ENCODE peak calls at places on chromosome 2, in five cellular contexts. O is tibial artery, P is foreskin fibroblast, E is fibroblast of pulmonary artery, D is fibroblast of the aortic adventitia. B is an unnamed sample.

GRCh38 chr2:35830833-35831232 is 524.7 kb upstream of the CRIM1 start:
- DNase-seq in D (no peak), E (no peak), P (no peak), O (no peak), B (no peak)

GRCh38 chr2:96152301-96153165 is 7.3 kb upstream of the DUSP2 start:
- DNase-seq in P (no peak), E (no peak), D (no peak), O (peak), B (no peak)

GRCh38 chr2:165646321-165646801 is 147.7 kb downstream of the GALNT3 start:
- DNase-seq in P (peak), O (no peak), E (no peak), D (no peak), B (peak)

GRCh38 chr2:208718828-208719227 is 312.2 kb downstream of the PTH2R start:
- DNase-seq in D (no peak), E (no peak), P (no peak), O (no peak), B (no peak)

GRCh38 chr2:6814312-6814711 is 51.4 kb downstream of the CMPK2 start:
- DNase-seq in P (no peak), D (no peak), E (no peak), O (no peak), B (no peak)

GRCh38 chr2:152534460-152535131 is 182.7 kb downstream of the PRPF40A start:
- DNase-seq in O (no peak), E (no peak), P (no peak), D (peak), B (no peak)

GRCh38 chr2:85413592-85414421 is 3.6 kb upstream of the CAPG start:
- DNase-seq in E (peak), D (peak), O (no peak), P (peak), B (no peak)

GRCh38 chr2:37819228-37819627 is 105.9 kb upstream of the RMDN2 start:
- DNase-seq in D (peak), E (peak), O (no peak), P (peak), B (peak)

GRCh38 chr2:125070726-125071505 is 1045.8 kb downstream of the CNTNAP5 start:
- DNase-seq in P (no peak), O (no peak), E (no peak), D (no peak), B (no peak)

GRCh38 chr2:100383306-100383705 is 34.2 kb downstream of the CHST10 start:
- DNase-seq in E (no peak), O (no peak), P (no peak), D (no peak), B (no peak)

GRCh38 chr2:95121150-95121494 is 486 bp downstream of the MRPS5 start:
- DNase-seq in D (peak), E (peak), P (no peak), O (no peak), B (peak)

GRCh38 chr2:240433973-240434727 is 1.3 kb upstream of the GPC1 start:
- DNase-seq in O (peak), D (peak), E (peak), P (peak), B (peak)

GRCh38 chr2:101120124-101120996 is 30.8 kb downstream of the TBC1D8 start:
- DNase-seq in P (peak), D (peak), O (peak), E (peak), B (peak)

GRCh38 chr2:207334631-207335371 is 169.1 kb upstream of the KLF7 start:
- DNase-seq in O (peak), E (peak), D (peak), P (peak), B (peak)

GRCh38 chr2:121348128-121348740 is 63.2 kb upstream of the TFCP2L1 start:
- DNase-seq in P (no peak), D (no peak), O (peak), E (no peak), B (no peak)

GRCh38 chr2:125516496-125517109 is 1139.4 kb upstream of the GYPC start:
- DNase-seq in D (no peak), E (peak), P (peak), O (no peak), B (no peak)

GRCh38 chr2:26598336-26599006 is 42.7 kb downstream of the CIB4 start:
- DNase-seq in D (no peak), P (no peak), O (peak), E (no peak), B (no peak)

GRCh38 chr2:134244587-134244986 is 9.3 kb upstream of the MGAT5 start:
- DNase-seq in E (no peak), D (no peak), P (no peak), O (no peak), B (no peak)

GRCh38 chr2:182866095-182866460 is 359 bp downstream of the FRZB start:
- DNase-seq in D (no peak), O (peak), E (no peak), P (peak), B (no peak)

GRCh38 chr2:186603208-186603765 is 13.4 kb downstream of the ITGAV start:
- DNase-seq in D (peak), O (no peak), E (peak), P (peak), B (no peak)

DNA sequence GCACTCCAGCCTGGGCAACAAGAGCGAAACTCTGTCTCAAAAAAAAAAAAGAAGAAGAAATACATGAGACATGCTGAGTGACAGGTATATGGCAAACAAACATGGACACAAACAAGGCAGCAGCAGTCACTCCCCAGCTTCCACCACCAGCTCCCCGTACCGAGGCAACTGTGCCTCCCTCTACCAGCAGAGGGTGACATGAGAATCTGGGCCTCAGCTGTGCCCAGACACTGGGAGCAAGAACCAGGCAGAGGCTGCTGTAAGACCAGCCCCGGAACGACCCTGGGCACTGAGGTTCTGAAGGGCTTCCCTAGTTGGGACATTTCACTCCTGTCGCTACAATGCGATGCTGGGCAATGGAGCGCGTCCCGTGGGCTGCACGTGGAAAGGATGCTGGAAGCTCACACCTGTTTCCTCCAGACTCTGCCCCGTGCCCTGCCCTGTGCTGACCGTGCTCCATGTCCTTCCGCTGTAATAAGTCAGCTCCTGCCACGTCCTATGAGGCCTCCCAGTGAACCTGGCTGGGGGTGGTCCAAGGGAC is 37.1 kb downstream of the BOK start:
- DNase-seq in E (no peak), P (no peak), D (no peak), O (peak), B (no peak)
- TF ChIP-seq CTCF in E (peak), P (peak), D (no peak), O (no peak), B (peak)

DNA sequence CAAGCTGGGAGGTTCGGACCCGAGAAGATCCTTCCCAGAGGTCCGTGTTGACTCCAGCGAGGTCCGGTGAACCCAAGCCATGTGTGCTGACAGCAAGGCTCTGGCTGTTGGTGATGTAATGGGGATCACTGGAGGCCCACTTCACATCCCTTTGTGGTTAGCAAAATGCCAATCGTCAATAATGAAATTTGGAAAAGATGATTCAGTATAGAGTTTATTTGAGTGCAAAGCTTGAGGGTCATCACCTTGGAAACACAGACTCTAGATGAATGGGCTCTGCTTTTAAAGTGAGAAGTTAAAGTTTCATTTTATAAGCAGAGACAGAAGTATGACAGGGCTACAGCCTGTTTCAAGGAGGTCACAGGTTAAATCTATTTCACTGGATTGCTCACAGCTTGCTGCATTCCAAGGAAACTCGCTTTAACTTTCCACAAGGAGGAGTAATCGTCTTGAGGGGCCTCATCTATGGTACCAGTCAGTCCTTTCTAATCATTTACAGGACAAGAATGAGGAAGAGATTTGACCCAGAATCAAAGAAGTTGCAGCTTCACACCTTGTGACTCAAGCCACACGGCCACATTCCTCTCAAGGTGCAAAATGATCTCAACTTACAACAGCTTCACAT is 140.5 kb downstream of the TPO start:
- DNase-seq in D (peak), P (peak), E (peak), O (no peak), B (peak)
- TF ChIP-seq CTCF in D (peak), P (peak), E (peak), O (no peak), B (peak)

GRCh38 chr2:74876081-74876886 is 42.4 kb downstream of the HK2 start:
- DNase-seq in E (peak), O (no peak), D (peak), P (peak), B (no peak)
- TF ChIP-seq CTCF in E (peak), O (peak), D (peak), P (peak), B (peak)

GRCh38 chr2:119236796-119237195 is 13.2 kb downstream of the STEAP3 start:
- DNase-seq in D (no peak), O (no peak), E (no peak), P (no peak), B (no peak)

GRCh38 chr2:119232666-119232993 is 9.0 kb downstream of the STEAP3 start:
- DNase-seq in E (no peak), P (no peak), D (no peak), O (no peak), B (no peak)

GRCh38 chr2:119231975-119232665 is 8.5 kb downstream of the STEAP3 start:
- DNase-seq in E (peak), P (peak), D (peak), O (no peak), B (no peak)

GRCh38 chr2:119233326-119234020 is 9.8 kb downstream of the STEAP3 start:
- DNase-seq in E (peak), P (peak), D (peak), O (no peak), B (no peak)

DNA sequence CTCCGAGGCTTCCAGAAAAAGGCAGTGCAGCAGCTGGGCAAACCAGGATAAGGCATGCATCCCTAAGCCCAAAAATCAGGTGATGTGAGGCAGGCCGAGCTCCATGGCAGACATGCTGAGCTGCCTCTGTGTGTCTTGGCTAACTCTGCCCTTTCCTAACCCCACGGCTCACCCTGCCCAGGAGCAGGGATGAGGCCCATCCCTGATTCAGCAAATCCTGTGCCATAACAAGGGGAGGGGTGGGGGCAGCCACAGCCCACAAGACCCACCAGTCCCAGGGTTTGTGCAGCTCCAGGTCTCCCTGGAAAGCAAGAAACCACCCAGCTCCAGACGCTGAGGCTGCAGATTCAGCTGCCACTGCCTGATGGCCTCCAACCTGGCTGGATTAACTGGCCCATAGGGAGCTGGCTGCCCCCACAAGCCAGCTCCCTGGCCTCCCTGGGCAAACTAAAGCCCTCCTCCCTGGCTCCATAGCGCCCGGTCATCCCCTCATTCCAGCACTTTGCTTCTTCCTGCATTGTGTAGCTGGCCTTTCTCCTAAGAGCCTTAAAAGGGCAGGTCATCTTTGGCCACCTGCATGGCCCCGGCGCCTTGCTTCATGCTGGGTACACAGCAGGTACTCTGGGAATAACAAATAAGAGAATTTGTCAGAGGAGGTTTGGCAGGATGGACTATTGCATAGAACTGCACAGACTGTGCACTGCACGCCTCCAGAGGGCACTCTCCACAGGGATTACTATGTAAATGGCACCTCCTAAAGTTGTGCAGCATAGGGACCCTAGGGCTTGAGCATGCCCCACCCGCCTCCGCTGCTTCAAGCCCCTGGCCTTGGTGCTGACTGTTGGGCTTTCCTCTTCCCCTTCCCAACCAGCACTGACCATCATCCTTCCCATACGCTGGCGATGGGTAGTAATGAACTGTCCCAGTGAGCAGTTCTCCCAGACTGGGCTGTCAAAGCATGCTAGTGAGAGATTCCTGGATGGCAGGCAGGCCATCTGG is 10.7 kb downstream of the STEAP3 start:
- DNase-seq in O (no peak), E (peak), D (peak), P (peak), B (no peak)
- TF ChIP-seq CTCF in O (no peak), E (peak), D (peak), P (peak), B (peak)

DNA sequence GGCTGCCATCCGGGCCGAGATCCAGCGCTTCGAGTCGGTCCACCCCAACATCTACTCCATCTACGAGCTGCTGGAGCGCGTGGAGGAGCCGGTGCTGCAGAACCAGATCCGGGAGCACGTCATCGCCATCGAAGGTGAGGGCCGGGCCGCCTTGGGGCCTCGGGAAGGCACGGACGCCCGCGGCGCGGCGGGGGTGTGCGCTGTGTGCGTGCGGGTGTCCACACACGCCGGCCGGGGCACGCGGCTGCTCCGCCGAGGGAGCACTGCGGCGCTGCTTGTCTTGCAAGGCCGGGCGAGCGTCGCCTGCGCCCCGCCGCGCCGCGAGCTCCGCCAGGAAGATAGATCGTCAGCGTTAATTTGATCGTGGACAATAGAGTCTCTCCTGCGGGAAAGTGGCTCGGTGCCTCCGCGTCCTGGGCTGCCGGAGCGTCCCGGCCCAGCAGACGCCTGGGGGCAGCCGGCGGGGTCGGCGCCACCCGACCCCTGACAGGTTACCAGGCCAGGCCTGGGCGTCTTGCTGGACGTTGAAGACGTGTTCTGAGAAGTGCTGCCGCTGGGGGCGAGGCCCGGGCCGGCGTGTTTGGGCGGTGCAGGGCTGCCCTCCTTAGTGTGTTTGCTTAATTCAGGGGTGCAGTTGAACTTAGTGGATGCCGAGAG is 1.0 kb downstream of the AGAP1 start:
- DNase-seq in E (peak), D (peak), P (peak), O (peak), B (no peak)
- TF ChIP-seq CTCF in E (no peak), D (no peak), P (no peak), O (no peak), B (no peak)

GRCh38 chr2:104874230-104874629 is 20.3 kb downstream of the POU3F3 start:
- DNase-seq in P (no peak), D (no peak), O (no peak), E (no peak), B (no peak)

GRCh38 chr2:104872034-104872865 is 18.3 kb downstream of the POU3F3 start:
- DNase-seq in D (no peak), O (no peak), P (no peak), E (no peak), B (no peak)

GRCh38 chr2:104872866-104873688 is 19.2 kb downstream of the POU3F3 start:
- DNase-seq in P (peak), E (peak), D (peak), O (no peak), B (no peak)

GRCh38 chr2:104871566-104872033 is 17.7 kb downstream of the POU3F3 start:
- DNase-seq in O (no peak), D (no peak), P (no peak), E (no peak), B (no peak)

DNA sequence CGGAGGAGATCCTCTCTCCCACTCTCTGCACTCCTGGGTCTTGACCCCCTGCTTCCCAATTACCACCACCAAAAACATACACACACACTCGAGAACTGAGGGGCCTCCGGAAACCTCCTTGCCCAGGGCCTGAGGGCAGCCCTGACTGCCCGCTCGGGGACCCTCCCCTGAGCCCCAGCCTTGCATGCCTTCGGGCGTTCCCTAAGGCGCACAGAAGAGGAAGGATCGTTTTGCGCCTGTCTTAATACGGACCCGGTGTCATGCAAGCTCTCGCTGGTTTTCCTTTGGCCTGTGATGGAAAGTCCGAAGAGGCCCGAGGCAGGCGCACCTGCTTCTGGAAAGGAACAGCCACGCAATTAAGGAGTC is 19.8 kb downstream of the POU3F3 start:
- DNase-seq in P (no peak), D (no peak), E (no peak), O (no peak), B (no peak)
- TF ChIP-seq CTCF in P (no peak), D (no peak), E (no peak), O (no peak), B (no peak)

GRCh38 chr2:43192039-43192438 is 34.4 kb downstream of the ZFP36L2 start:
- DNase-seq in E (no peak), O (no peak), D (no peak), P (no peak), B (no peak)
- TF ChIP-seq CTCF in E (peak), O (no peak), D (no peak), P (peak), B (peak)

DNA sequence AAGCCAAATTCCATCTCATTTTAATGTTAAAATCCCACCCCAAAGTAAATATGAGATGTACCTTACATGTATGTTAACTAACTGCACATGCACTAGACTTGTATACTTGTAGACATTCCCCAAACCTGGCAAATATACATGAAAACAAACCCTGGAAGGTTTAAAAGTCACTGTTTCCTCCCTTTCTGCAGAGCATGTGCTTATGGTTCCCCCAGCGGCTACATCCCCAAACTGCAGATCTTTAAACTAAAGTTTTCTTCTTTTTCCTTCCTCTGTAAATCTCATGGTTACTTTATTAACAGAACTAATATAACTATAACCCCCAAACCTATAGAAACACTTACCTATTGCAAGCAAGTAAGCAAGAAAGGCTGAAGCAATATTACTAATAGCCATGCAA is 731.5 kb downstream of the LRP1B start:
- DNase-seq in P (peak), E (peak), D (peak), O (no peak), B (no peak)
- TF ChIP-seq CTCF in P (peak), E (peak), D (peak), O (no peak), B (peak)